ENCODE peak calls at places on chromosomes 2 and 18, in five cellular contexts. Y is HCT116, T is breast epithelium, J is stomach, R is GM12891. O is an unnamed sample.

GRCh38 chr2:159146930-159147666 is 139.4 kb downstream of the WDSUB1 start:
- DNase-seq in R (no peak), J (peak), Y (peak), T (no peak), O (peak)

GRCh38 chr2:41194235-41194634 is 742.3 kb upstream of the SLC8A1 start:
- DNase-seq in Y (no peak), T (no peak), J (peak), R (no peak), O (no peak)

GRCh38 chr2:47301277-47301618 is 101.7 kb upstream of the MSH2 start:
- DNase-seq in T (no peak), Y (no peak), J (no peak), R (no peak), O (no peak)

GRCh38 chr18:907171-907879 is 2.7 kb downstream of the ADCYAP1 start:
- DNase-seq in R (peak), J (no peak), Y (no peak), T (no peak), O (peak)

GRCh38 chr2:24117902-24118301 is 5.2 kb downstream of the PFN4 start:
- DNase-seq in Y (no peak), T (no peak), J (no peak), R (no peak), O (no peak)

GRCh38 chr2:23578964-23579671 is 194.1 kb downstream of the KLHL29 start:
- DNase-seq in J (no peak), Y (no peak), R (no peak), T (no peak), O (no peak)

GRCh38 chr2:110674620-110675555 is 3.0 kb downstream of the BUB1 start:
- DNase-seq in T (no peak), Y (no peak), R (peak), J (peak), O (no peak)

GRCh38 chr18:61169386-61169785 is 163.8 kb upstream of the CDH20 start:
- DNase-seq in Y (no peak), R (no peak), T (no peak), J (no peak), O (no peak)

GRCh38 chr2:761384-761783 is 84.2 kb upstream of the TMEM18 start:
- DNase-seq in T (no peak), R (no peak), J (no peak), Y (no peak), O (no peak)

GRCh38 chr18:69636529-69637301 is 236.0 kb downstream of the DOK6 start:
- DNase-seq in R (no peak), T (no peak), J (no peak), Y (no peak), O (no peak)

GRCh38 chr18:34492652-34493051 is 217.4 kb upstream of the DTNA start:
- DNase-seq in J (no peak), T (no peak), R (no peak), Y (no peak), O (no peak)

GRCh38 chr2:233404227-233404626 is 49.9 kb downstream of the DGKD start:
- DNase-seq in R (no peak), T (no peak), Y (peak), J (peak), O (no peak)

GRCh38 chr18:55967019-55967418 is 379.0 kb upstream of the TCF4 start:
- DNase-seq in R (no peak), T (no peak), Y (no peak), J (no peak), O (no peak)

GRCh38 chr2:26185304-26185928 is 12.5 kb downstream of the GAREM2 start:
- DNase-seq in R (no peak), J (no peak), Y (no peak), T (no peak), O (no peak)

DNA sequence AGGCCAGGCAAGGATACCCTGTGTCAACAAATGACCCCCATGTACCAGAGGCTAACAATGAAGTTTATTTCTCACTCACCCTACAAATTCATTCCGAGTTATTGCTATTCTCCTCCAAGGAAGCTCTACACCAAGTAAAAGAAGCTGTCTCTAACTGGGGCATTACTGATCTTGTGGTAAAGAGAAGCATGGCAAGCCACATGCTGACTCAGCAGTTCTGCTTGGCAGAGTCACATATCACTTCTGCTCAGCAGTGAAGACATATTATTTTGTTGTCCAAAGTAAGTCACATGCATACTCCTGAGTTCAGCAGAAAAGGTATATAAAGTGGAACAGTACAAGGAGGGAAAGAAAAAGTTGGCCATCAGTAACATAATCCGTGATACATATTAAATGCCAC is 315.8 kb downstream of the GULP1 start:
- DNase-seq in Y (no peak), J (no peak), T (no peak), R (no peak), O (no peak)
- TF ChIP-seq POLR2AphosphoS5 in Y (no peak), J (no peak), T (no peak), R (no peak), O (no peak)

GRCh38 chr2:214651451-214651850 is 158.0 kb downstream of the BARD1 start:
- DNase-seq in J (no peak), T (no peak), R (no peak), Y (no peak), O (no peak)
- TF ChIP-seq POLR2A in J (no peak), T (no peak), R (no peak), Y (no peak), O (no peak)

DNA sequence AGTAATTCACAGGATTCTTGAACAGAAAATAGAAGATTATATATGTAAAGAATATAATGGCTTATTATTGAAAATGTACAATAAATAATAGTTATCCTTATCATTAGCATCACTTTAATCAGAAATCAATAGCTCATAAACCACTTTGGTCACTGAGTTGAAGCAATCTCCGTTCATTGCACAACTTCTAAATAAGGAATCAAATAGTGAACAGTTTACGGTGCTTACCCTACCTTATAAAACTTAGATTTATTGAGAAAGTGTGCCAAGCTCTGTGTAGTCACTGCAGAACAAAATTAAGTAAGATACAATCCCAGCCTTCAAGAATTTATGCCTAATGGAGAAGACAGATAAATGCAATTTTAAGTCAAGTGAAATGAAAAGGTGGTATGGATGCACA is 6.7 kb downstream of the VSNL1 start:
- DNase-seq in J (no peak), Y (no peak), T (no peak), R (no peak), O (no peak)
- TF ChIP-seq POLR2AphosphoS5 in J (no peak), Y (no peak), T (no peak), R (no peak), O (no peak)

DNA sequence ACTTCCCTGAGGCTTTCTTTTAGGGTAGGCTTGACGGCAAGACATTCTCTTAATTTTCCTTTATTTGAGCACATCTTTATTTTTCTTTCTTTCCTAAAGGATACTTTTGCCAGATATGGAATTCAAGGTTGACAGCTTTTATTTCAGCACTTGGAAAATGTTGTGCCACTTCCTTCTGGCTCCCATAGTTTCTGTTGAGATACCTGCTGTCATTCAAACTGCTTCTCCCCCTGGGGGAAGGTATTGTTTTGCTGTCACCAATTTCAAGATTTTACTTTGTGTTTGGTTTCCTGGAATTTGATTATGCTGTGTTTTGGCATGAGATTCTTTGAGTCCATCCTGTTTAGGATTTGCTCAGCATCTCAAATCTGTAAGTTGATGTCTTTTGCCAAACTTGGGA is 39.1 kb upstream of the TWIST2 start:
- DNase-seq in R (no peak), Y (no peak), T (no peak), J (no peak), O (no peak)
- TF ChIP-seq POLR2A in R (no peak), Y (no peak), T (no peak), J (no peak), O (no peak)

DNA sequence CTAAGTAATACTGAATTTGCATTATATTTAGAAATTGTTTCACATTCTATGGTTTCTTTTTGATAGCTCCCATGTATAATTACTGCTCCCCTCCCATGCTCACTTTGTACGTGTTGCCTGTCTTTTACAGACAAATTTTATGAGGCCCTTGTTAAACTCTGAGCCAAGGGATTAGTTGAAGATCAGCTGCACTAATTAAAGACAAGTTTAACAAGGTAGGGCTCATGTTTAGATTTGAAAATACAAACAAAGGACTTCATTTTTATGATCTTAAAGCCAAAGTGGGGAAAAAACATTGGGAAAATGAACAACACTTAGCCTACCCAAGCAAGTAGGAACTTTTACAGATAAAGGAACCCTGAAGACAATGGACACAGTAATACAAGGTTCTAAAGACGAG is 46.2 kb downstream of the ARHGAP28 start:
- DNase-seq in Y (no peak), T (no peak), R (no peak), J (no peak), O (no peak)
- TF ChIP-seq POLR2AphosphoS5 in Y (no peak), T (no peak), R (no peak), J (no peak), O (no peak)

DNA sequence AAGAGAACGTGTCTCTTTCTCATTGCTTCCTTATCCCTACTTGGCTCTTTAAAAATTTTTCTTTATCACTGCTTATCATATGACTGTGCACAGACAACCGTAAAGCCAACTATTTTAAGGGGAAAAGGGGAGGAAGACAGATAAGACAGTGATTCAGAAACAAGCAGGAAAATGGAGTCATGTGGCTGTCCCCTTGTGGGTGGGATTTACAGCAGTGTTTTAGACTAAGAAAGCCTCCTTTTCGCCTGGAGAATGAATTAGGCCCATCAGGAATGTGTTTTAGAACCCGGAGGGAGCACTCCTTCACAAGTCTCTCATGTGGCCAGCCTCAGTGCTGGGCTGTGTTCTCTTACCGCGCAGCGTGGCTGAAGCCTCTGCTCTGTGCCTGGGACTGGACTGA is 17.6 kb downstream of the PRKCE start:
- DNase-seq in T (no peak), Y (no peak), R (no peak), J (no peak), O (no peak)
- TF ChIP-seq POLR2A in T (no peak), Y (no peak), R (no peak), J (no peak), O (no peak)

DNA sequence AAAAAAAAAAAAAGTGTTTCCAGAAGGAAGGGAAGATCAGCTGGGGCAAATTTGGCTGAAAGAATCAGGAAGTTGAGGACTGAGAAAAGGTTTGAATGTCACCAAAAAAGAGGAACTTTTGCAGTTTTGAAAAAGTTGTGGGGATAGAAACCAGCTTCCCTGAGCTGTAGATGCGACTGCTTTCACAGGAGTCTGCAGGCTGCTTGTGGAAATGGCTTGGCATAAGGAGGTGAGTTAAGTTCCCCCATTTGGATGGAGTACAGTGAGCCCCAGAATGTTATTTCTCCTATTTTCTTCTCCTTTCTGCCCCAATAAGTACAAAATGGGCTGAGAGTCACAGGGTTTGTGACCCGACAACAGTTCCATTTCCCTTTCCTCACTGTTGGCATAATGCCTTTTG is 16.5 kb upstream of the ME2 start:
- DNase-seq in T (no peak), Y (no peak), R (no peak), J (no peak), O (no peak)
- TF ChIP-seq POLR2AphosphoS5 in T (no peak), Y (no peak), R (no peak), J (no peak), O (no peak)